ENCODE peak calls at places on chromosomes 5 and 9, in four cellular contexts. One of them, this sample, is unnamed.

GRCh38 chr9:79254900-79255651 is 316.7 kb upstream of the TLE4 start:
- DNase-seq in A549: no peak
- DNase-seq in AG09309: no peak
- DNase-seq in astrocyte of the spinal cord: peak
- DNase-seq in this sample: no peak

GRCh38 chr5:72860499-72860898 is 44.0 kb downstream of the TNPO1 start:
- DNase-seq in A549: no peak
- DNase-seq in AG09309: peak
- DNase-seq in astrocyte of the spinal cord: peak
- DNase-seq in this sample: no peak

GRCh38 chr5:134540747-134541733 is 15.6 kb downstream of the JADE2 start:
- DNase-seq in A549: no peak
- DNase-seq in AG09309: no peak
- DNase-seq in astrocyte of the spinal cord: no peak
- DNase-seq in this sample: no peak

GRCh38 chr5:53463909-53464621 is 16.4 kb upstream of the FST start:
- DNase-seq in A549: no peak
- DNase-seq in AG09309: no peak
- DNase-seq in astrocyte of the spinal cord: no peak
- DNase-seq in this sample: no peak

GRCh38 chr9:89845862-89846261 is 241.1 kb downstream of the GADD45G start:
- DNase-seq in A549: no peak
- DNase-seq in AG09309: no peak
- DNase-seq in astrocyte of the spinal cord: no peak
- DNase-seq in this sample: no peak

GRCh38 chr5:71830626-71831539 is 111.8 kb downstream of the CARTPT start:
- DNase-seq in A549: no peak
- DNase-seq in AG09309: peak
- DNase-seq in astrocyte of the spinal cord: peak
- DNase-seq in this sample: peak

GRCh38 chr9:122797316-122798033 is 2.4 kb upstream of the OR1K1 start:
- DNase-seq in A549: no peak
- DNase-seq in AG09309: no peak
- DNase-seq in astrocyte of the spinal cord: no peak
- DNase-seq in this sample: no peak

GRCh38 chr9:4298255-4299005 is 1.4 kb downstream of the GLIS3 start:
- DNase-seq in A549: peak
- DNase-seq in AG09309: no peak
- DNase-seq in astrocyte of the spinal cord: peak
- DNase-seq in this sample: no peak

GRCh38 chr9:79053613-79054012 is 518.2 kb upstream of the TLE4 start:
- DNase-seq in A549: no peak
- DNase-seq in AG09309: no peak
- DNase-seq in astrocyte of the spinal cord: peak
- DNase-seq in this sample: no peak

GRCh38 chr5:43168175-43168574 is 23.9 kb upstream of the NIM1K start:
- DNase-seq in A549: no peak
- DNase-seq in AG09309: no peak
- DNase-seq in astrocyte of the spinal cord: no peak
- DNase-seq in this sample: no peak

GRCh38 chr9:126999315-127000068 is 84.9 kb downstream of the RALGPS1 start:
- DNase-seq in A549: no peak
- DNase-seq in AG09309: no peak
- DNase-seq in astrocyte of the spinal cord: no peak
- DNase-seq in this sample: no peak

GRCh38 chr5:141692919-141693848 is 11.2 kb upstream of the ARAP3 start:
- DNase-seq in A549: no peak
- DNase-seq in AG09309: no peak
- DNase-seq in astrocyte of the spinal cord: peak
- DNase-seq in this sample: no peak

GRCh38 chr5:35089688-35090314 is 42.1 kb upstream of the AGXT2 start:
- DNase-seq in A549: peak
- DNase-seq in AG09309: peak
- DNase-seq in astrocyte of the spinal cord: peak
- DNase-seq in this sample: no peak

GRCh38 chr9:133950206-133950915 is 41.8 kb downstream of the VAV2 start:
- DNase-seq in A549: no peak
- DNase-seq in AG09309: no peak
- DNase-seq in astrocyte of the spinal cord: no peak
- DNase-seq in this sample: no peak

GRCh38 chr5:87029951-87030350 is 237.7 kb upstream of the RASA1 start:
- DNase-seq in A549: no peak
- DNase-seq in AG09309: no peak
- DNase-seq in astrocyte of the spinal cord: no peak
- DNase-seq in this sample: no peak

GRCh38 chr9:19788614-19789271 is at the start of gene SLC24A2:
- DNase-seq in A549: no peak
- DNase-seq in AG09309: no peak
- DNase-seq in astrocyte of the spinal cord: no peak
- DNase-seq in this sample: no peak

GRCh38 chr5:180067986-180068385 is 3.6 kb downstream of the RNF130 start:
- DNase-seq in A549: no peak
- DNase-seq in AG09309: no peak
- DNase-seq in astrocyte of the spinal cord: no peak
- DNase-seq in this sample: no peak

GRCh38 chr5:31372124-31372523 is 159.8 kb downstream of the DROSHA start:
- DNase-seq in A549: no peak
- DNase-seq in AG09309: no peak
- DNase-seq in astrocyte of the spinal cord: no peak
- DNase-seq in this sample: no peak

GRCh38 chr5:13831236-13831810 is 113.2 kb downstream of the DNAH5 start:
- DNase-seq in A549: no peak
- DNase-seq in AG09309: no peak
- DNase-seq in astrocyte of the spinal cord: peak
- DNase-seq in this sample: peak

GRCh38 chr5:55523293-55523692 is 11.5 kb downstream of the PLPP1 start:
- DNase-seq in A549: no peak
- DNase-seq in AG09309: no peak
- DNase-seq in astrocyte of the spinal cord: no peak
- DNase-seq in this sample: no peak

GRCh38 chr9:82799300-82799699 is 263.6 kb downstream of the RASEF start:
- DNase-seq in A549: no peak
- DNase-seq in AG09309: no peak
- DNase-seq in astrocyte of the spinal cord: peak
- DNase-seq in this sample: no peak

GRCh38 chr5:128038641-128039040 is 44.9 kb upstream of the SLC12A2 start:
- DNase-seq in A549: peak
- DNase-seq in AG09309: no peak
- DNase-seq in astrocyte of the spinal cord: peak
- DNase-seq in this sample: no peak

GRCh38 chr5:164422400-164422799 is 917.0 kb downstream of the MAT2B start:
- DNase-seq in A549: no peak
- DNase-seq in AG09309: no peak
- DNase-seq in astrocyte of the spinal cord: peak
- DNase-seq in this sample: peak

GRCh38 chr5:40904205-40904993 is 4.9 kb upstream of the C7 start:
- DNase-seq in A549: peak
- DNase-seq in AG09309: peak
- DNase-seq in astrocyte of the spinal cord: peak
- DNase-seq in this sample: peak

DNA sequence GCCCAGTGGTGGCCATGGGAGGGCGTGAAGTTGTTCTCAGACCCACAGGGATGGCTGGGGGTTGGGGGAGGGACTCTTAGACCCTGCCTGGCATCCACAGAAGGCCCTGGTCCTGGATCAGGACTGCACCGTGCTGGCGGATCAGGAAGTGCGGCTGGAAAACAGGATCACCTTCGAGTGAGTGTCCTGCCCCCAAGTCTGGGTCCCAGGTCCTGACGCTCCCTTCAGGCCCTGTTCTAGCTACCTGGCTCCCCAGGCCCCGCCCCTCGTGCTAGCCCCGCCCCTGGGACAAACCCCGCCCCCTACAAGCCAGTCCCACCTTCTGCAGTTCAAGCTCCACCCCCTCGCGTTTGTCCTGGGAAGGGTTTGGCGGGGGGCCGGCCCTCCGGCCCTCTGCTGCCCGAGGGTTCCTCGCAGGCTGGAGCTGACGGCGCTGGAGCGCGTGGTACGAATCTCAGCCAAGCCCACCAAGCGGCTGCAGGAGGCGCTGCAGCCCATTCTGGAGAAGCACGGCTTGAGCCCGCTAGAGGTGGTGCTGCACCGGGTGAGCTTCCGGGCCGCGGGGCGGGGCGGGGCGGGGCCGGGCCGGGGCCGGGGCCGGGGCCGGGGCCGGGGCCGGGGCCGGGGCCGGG is 12.9 kb downstream of the RGS14 start:
- DNase-seq in A549: peak
- DNase-seq in AG09309: no peak
- DNase-seq in astrocyte of the spinal cord: peak
- DNase-seq in this sample: peak
- H3K4me3 ChIP-seq in A549: peak
- H3K4me3 ChIP-seq in AG09309: peak
- H3K4me3 ChIP-seq in astrocyte of the spinal cord: peak
- H3K4me3 ChIP-seq in this sample: peak

DNA sequence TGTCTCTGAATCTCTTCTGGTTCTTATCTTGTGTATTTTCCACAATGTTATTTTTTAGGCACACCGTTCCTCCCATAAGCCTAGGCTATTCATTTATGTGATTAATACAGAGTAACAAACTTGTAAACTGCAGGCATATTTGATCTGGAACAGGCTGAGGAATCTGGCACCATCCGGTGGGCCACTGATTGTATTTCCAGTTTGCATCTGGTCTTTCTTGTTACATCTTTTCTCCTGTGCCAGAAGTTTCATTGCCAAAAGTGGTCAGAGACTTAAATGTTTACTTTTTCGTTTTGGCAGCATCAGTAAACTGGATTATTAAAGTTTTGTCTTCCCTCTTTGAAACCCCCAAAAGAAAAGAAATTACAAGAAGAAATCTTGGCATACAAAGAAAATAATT is 17.9 kb upstream of the ZCCHC7 start:
- DNase-seq in A549: no peak
- DNase-seq in AG09309: no peak
- DNase-seq in astrocyte of the spinal cord: no peak
- DNase-seq in this sample: no peak
- H3K4me3 ChIP-seq in A549: no peak
- H3K4me3 ChIP-seq in AG09309: no peak
- H3K4me3 ChIP-seq in astrocyte of the spinal cord: no peak
- H3K4me3 ChIP-seq in this sample: no peak

GRCh38 chr5:84290161-84290560 is 94.5 kb downstream of the EDIL3 start:
- DNase-seq in A549: no peak
- DNase-seq in AG09309: no peak
- DNase-seq in astrocyte of the spinal cord: peak
- DNase-seq in this sample: no peak
- H3K4me3 ChIP-seq in A549: no peak
- H3K4me3 ChIP-seq in AG09309: no peak
- H3K4me3 ChIP-seq in astrocyte of the spinal cord: no peak
- H3K4me3 ChIP-seq in this sample: no peak

DNA sequence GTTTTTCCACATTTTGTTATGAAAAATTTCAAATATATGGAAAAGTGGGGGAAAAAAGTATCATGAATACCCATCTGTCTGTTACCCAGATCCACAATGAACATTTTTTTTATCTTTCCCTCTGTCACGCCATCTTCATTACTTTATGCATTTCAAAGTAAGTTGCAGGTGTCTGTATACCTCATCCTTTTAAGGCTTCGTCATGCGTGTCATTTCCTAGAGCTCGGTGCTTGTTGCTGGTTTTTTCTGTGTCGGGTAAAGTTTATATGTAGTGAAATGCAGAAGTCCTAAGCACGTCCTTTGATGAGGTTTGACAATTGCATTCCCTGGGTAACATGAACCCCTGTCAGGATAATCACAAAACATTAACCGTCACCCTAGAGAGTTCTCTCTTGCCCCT is 52.1 kb downstream of the DAPK1 start:
- DNase-seq in A549: no peak
- DNase-seq in AG09309: no peak
- DNase-seq in astrocyte of the spinal cord: no peak
- DNase-seq in this sample: no peak
- H3K4me3 ChIP-seq in A549: no peak
- H3K4me3 ChIP-seq in AG09309: no peak
- H3K4me3 ChIP-seq in astrocyte of the spinal cord: no peak
- H3K4me3 ChIP-seq in this sample: no peak

GRCh38 chr9:132672413-132672690 is 2.1 kb downstream of the GTF3C4 start:
- DNase-seq in A549: no peak
- DNase-seq in AG09309: no peak
- DNase-seq in astrocyte of the spinal cord: no peak
- DNase-seq in this sample: no peak
- H3K4me3 ChIP-seq in A549: no peak
- H3K4me3 ChIP-seq in AG09309: no peak
- H3K4me3 ChIP-seq in astrocyte of the spinal cord: no peak
- H3K4me3 ChIP-seq in this sample: no peak

GRCh38 chr5:88251048-88251711 is 17.5 kb downstream of the TMEM161B start:
- DNase-seq in A549: no peak
- DNase-seq in AG09309: no peak
- DNase-seq in astrocyte of the spinal cord: peak
- DNase-seq in this sample: no peak

GRCh38 chr5:88254320-88254719 is 14.3 kb downstream of the TMEM161B start:
- DNase-seq in A549: no peak
- DNase-seq in AG09309: no peak
- DNase-seq in astrocyte of the spinal cord: no peak
- DNase-seq in this sample: no peak

GRCh38 chr5:88256037-88256436 is 12.6 kb downstream of the TMEM161B start:
- DNase-seq in A549: no peak
- DNase-seq in AG09309: no peak
- DNase-seq in astrocyte of the spinal cord: no peak
- DNase-seq in this sample: no peak

GRCh38 chr5:88262116-88262515 is 6.5 kb downstream of the TMEM161B start:
- DNase-seq in A549: no peak
- DNase-seq in AG09309: no peak
- DNase-seq in astrocyte of the spinal cord: peak
- DNase-seq in this sample: no peak

DNA sequence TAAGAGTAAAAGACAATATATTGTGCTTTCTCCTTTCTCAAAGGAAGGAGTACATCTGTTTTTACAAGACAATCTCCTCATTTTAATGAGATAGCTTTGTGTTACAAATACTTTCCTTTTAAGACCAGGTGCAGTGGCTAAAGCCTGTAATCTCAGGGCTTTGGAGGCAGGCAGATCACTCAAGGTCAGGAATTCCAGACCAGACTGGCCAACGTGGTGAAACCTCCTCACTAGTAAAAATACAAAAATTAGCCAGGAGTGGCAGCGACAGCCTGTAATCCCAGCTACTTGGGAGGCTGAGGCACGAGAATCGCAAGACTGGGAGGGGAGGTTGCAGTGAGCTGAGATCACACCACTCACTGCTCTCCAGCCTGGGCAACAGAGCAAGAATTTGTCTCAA is 11.8 kb downstream of the TMEM161B start:
- DNase-seq in A549: no peak
- DNase-seq in AG09309: no peak
- DNase-seq in astrocyte of the spinal cord: no peak
- DNase-seq in this sample: no peak
- H3K4me3 ChIP-seq in A549: no peak
- H3K4me3 ChIP-seq in AG09309: no peak
- H3K4me3 ChIP-seq in astrocyte of the spinal cord: no peak
- H3K4me3 ChIP-seq in this sample: no peak